ENCODE peak calls at places on chromosomes 11 and 22, in nine cellular contexts. I, L, D, R, E, X, A, N and V are unnamed samples.

GRCh38 chr11:64314146-64314804 is 3.1 kb downstream of the TRMT112 start:
- DNase-seq in I (no peak), L (no peak), D (no peak), R (no peak), E (no peak), X (no peak), A (no peak), N (no peak), V (no peak)

GRCh38 chr11:68340784-68341556 is 28.6 kb downstream of the LRP5 start:
- DNase-seq in I (no peak), L (no peak), D (no peak), R (no peak), E (no peak), X (no peak), A (no peak), N (no peak), V (no peak)

GRCh38 chr11:130449246-130449990 is 973 bp downstream of the ADAMTS15 start:
- DNase-seq in I (no peak), L (no peak), D (no peak), R (no peak), E (no peak), X (no peak), A (no peak), N (peak; percentile 56), V (no peak)

GRCh38 chr11:20612416-20612815 is 13.0 kb downstream of the SLC6A5 start:
- DNase-seq in I (no peak), L (no peak), D (no peak), R (no peak), E (no peak), X (no peak), A (no peak), N (no peak), V (no peak)

GRCh38 chr11:24697722-24698121 is 200.9 kb downstream of the LUZP2 start:
- DNase-seq in I (no peak), L (no peak), D (no peak), R (no peak), E (peak; percentile 16), X (no peak), A (no peak), N (no peak), V (peak; percentile 29)

GRCh38 chr11:106621479-106621878 is 396.8 kb downstream of the GUCY1A2 start:
- DNase-seq in I (no peak), L (no peak), D (no peak), R (no peak), E (no peak), X (no peak), A (no peak), N (no peak), V (no peak)

GRCh38 chr22:30460147-30460546 is 11.7 kb downstream of the SEC14L3 start:
- DNase-seq in I (no peak), L (no peak), D (no peak), R (no peak), E (no peak), X (no peak), A (peak; percentile 9), N (no peak), V (no peak)

GRCh38 chr11:129283141-129283540 is 91.0 kb upstream of the ARHGAP32 start:
- DNase-seq in I (no peak), L (no peak), D (peak; percentile 83), R (no peak), E (no peak), X (no peak), A (no peak), N (no peak), V (no peak)